ENCODE peak calls at places on chromosomes 1 and 21, in ten cellular contexts. V, N, W, B, C, P, A, O, Z and G are unnamed samples.

GRCh38 chr1:10193340-10193739 is 17.0 kb upstream of the KIF1B start:
- DNase-seq in V (no peak), N (no peak), W (no peak), B (no peak), C (no peak), P (peak; percentile 88), A (no peak), O (no peak), Z (no peak), G (no peak)

GRCh38 chr1:177517556-177517955 is 346.8 kb downstream of the BRINP2 start:
- DNase-seq in V (no peak), N (no peak), W (no peak), B (no peak), C (peak; percentile 84), P (no peak), A (peak; percentile 96), O (no peak), Z (no peak), G (no peak)

GRCh38 chr1:185360714-185361113 is 43.7 kb upstream of the IVNS1ABP start:
- DNase-seq in V (no peak), N (no peak), W (no peak), B (no peak), C (no peak), P (no peak), A (peak; percentile 48), O (no peak), Z (no peak), G (no peak)

GRCh38 chr1:154970631-154971340 is at the start of gene SHC1:
- DNase-seq in V (peak; percentile 87), N (peak; percentile 94), W (peak; percentile 80), B (peak; percentile 48), C (peak; percentile 92), P (peak; percentile 98), A (peak; percentile 87), O (peak; percentile 93), Z (no peak), G (peak; percentile 93)

GRCh38 chr1:174197547-174197946 is 38.2 kb downstream of the RABGAP1L start:
- DNase-seq in V (no peak), N (no peak), W (no peak), B (no peak), C (no peak), P (no peak), A (no peak), O (no peak), Z (no peak), G (no peak)

GRCh38 chr1:45414746-45415145 is 74.5 kb upstream of the MUTYH start:
- DNase-seq in V (no peak), N (no peak), W (no peak), B (no peak), C (no peak), P (no peak), A (no peak), O (no peak), Z (no peak), G (no peak)

GRCh38 chr1:201791775-201792166 is 37.2 kb upstream of the IPO9 start:
- DNase-seq in V (no peak), N (peak; percentile 35), W (peak; percentile 18), B (no peak), C (peak; percentile 36), P (no peak), A (peak; percentile 62), O (no peak), Z (no peak), G (no peak)

GRCh38 chr1:238485062-238485905 is 594.6 kb upstream of the ZP4 start:
- DNase-seq in V (no peak), N (no peak), W (no peak), B (no peak), C (peak; percentile 25), P (no peak), A (peak; percentile 6), O (no peak), Z (no peak), G (peak; percentile 30)

GRCh38 chr21:25936776-25937175 is 202.0 kb downstream of the GABPA start:
- DNase-seq in V (no peak), N (no peak), W (no peak), B (no peak), C (no peak), P (no peak), A (no peak), O (no peak), Z (no peak), G (no peak)

GRCh38 chr1:60255565-60255964 is 182.0 kb upstream of the C1orf87 start:
- DNase-seq in V (no peak), N (no peak), W (no peak), B (no peak), C (peak; percentile 4), P (no peak), A (peak; percentile 72), O (no peak), Z (no peak), G (no peak)

GRCh38 chr1:19473119-19473518 is 12.2 kb downstream of the CAPZB start:
- DNase-seq in V (no peak), N (no peak), W (no peak), B (no peak), C (no peak), P (no peak), A (no peak), O (no peak), Z (no peak), G (no peak)

GRCh38 chr1:168628807-168629206 is 52.4 kb downstream of the XCL1 start:
- DNase-seq in V (no peak), N (no peak), W (no peak), B (no peak), C (peak; percentile 99), P (no peak), A (peak; percentile 100), O (no peak), Z (no peak), G (no peak)

GRCh38 chr21:46376231-46376628 is 52.3 kb downstream of the PCNT start:
- DNase-seq in V (no peak), N (no peak), W (no peak), B (no peak), C (no peak), P (no peak), A (no peak), O (no peak), Z (no peak), G (no peak)

GRCh38 chr1:197441990-197442389 is 173.9 kb downstream of the CRB1 start:
- DNase-seq in V (no peak), N (no peak), W (no peak), B (no peak), C (peak; percentile 6), P (no peak), A (peak; percentile 51), O (peak; percentile 67), Z (no peak), G (peak; percentile 73)

GRCh38 chr1:199273837-199274379 is 635.1 kb downstream of the PTPRC start:
- DNase-seq in V (peak; percentile 18), N (no peak), W (peak; percentile 47), B (no peak), C (peak; percentile 43), P (peak; percentile 56), A (peak; percentile 72), O (no peak), Z (no peak), G (no peak)

GRCh38 chr1:71080178-71080781 is 555 bp downstream of the ZRANB2 start:
- DNase-seq in V (peak; percentile 32), N (peak; percentile 24), W (peak; percentile 14), B (no peak), C (peak; percentile 15), P (no peak), A (peak; percentile 5), O (peak; percentile 4), Z (no peak), G (peak; percentile 10)

GRCh38 chr1:212555426-212555825 is 53.1 kb upstream of the ATF3 start:
- DNase-seq in V (no peak), N (no peak), W (no peak), B (no peak), C (no peak), P (no peak), A (no peak), O (no peak), Z (no peak), G (no peak)

GRCh38 chr1:209993061-209993830 is 55.2 kb downstream of the SYT14 start:
- DNase-seq in V (no peak), N (no peak), W (no peak), B (no peak), C (no peak), P (no peak), A (no peak), O (no peak), Z (no peak), G (no peak)

GRCh38 chr21:39637971-39638628 is 25.4 kb downstream of the B3GALT5 start:
- DNase-seq in V (peak; percentile 69), N (no peak), W (no peak), B (no peak), C (no peak), P (no peak), A (peak; percentile 46), O (no peak), Z (no peak), G (no peak)

GRCh38 chr1:171786534-171786933 is 5.1 kb downstream of the METTL13 start:
- DNase-seq in V (no peak), N (no peak), W (no peak), B (no peak), C (no peak), P (no peak), A (no peak), O (no peak), Z (no peak), G (no peak)
- H3K36me3 ChIP-seq in V (peaks cover 28% of the 10 kb centered on the region), N (no peaks in the 10 kb centered on the region), W (no peaks in the 10 kb centered on the region), B (peaks cover 76% of the 10 kb centered on the region), C (peaks cover 32% of the 10 kb centered on the region), P (peaks cover 82% of the 10 kb centered on the region), A (peaks cover 24% of the 10 kb centered on the region), O (peaks cover 5% of the 10 kb centered on the region), Z (peaks cover 57% of the 10 kb centered on the region), G (peaks cover 81% of the 10 kb centered on the region)

GRCh38 chr1:162728597-162728996 is 61.9 kb upstream of the HSD17B7 start:
- DNase-seq in V (no peak), N (no peak), W (no peak), B (no peak), C (no peak), P (no peak), A (no peak), O (no peak), Z (no peak), G (no peak)
- H3K4me3 ChIP-seq in V (no peak overlapping the region), N (no peak overlapping the region), W (no peak overlapping the region), B (no peak overlapping the region), C (no peak overlapping the region), P (no peak overlapping the region), A (no peak overlapping the region), O (no peak overlapping the region), Z (no peak overlapping the region), G (no peak overlapping the region)

GRCh38 chr1:230208619-230209261 is 141.7 kb downstream of the GALNT2 start:
- DNase-seq in V (peak; percentile 14), N (no peak), W (no peak), B (peak; percentile 32), C (no peak), P (no peak), A (no peak), O (no peak), Z (peak; percentile 25), G (no peak)
- H3K36me3 ChIP-seq in V (no peaks in the 10 kb centered on the region), N (no peaks in the 10 kb centered on the region), W (no peaks in the 10 kb centered on the region), B (peaks cover 10% of the 10 kb centered on the region), C (no peaks in the 10 kb centered on the region), P (peaks cover 15% of the 10 kb centered on the region), A (peaks cover 2% of the 10 kb centered on the region), O (no peaks in the 10 kb centered on the region), Z (peaks cover 7% of the 10 kb centered on the region), G (peaks cover 6% of the 10 kb centered on the region)

DNA sequence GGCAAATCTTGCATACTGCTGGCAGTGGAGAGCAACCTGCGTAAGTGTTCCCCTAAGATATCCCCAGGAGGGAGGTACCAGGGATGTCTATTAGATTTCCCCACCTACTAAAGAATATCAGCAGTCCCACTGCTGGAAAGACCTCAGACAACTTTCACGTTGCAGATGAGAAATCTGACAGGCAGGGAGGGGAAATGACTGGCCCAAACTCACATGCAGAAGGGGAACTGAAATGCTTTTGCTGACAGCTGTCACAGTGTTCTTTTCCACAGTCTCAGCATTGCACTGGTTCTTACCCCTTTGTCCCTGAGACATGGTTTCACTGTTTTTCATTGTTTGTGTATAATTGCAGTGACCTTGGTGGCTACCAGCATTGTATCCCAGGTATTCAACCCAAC is 84.8 kb upstream of the ATP1A1 start:
- DNase-seq in V (peak; percentile 6), N (no peak), W (no peak), B (no peak), C (no peak), P (no peak), A (no peak), O (no peak), Z (no peak), G (no peak)
- H3K4me3 ChIP-seq in V (no peak overlapping the region), N (no peak overlapping the region), W (no peak overlapping the region), B (no peak overlapping the region), C (no peak overlapping the region), P (no peak overlapping the region), A (no peak overlapping the region), O (no peak overlapping the region), Z (no peak overlapping the region), G (no peak overlapping the region)